ENCODE peak calls at places on chromosomes 5 and 9, in seven cellular contexts. H is heart right ventricle, D is breast epithelium, X is spleen, C is aorta, Z is colonic mucosa, R is GM23248. B is an unnamed sample.
A peak's percentile ranks its signal among the peaks of the same experiment; 100 is the strongest.

GRCh38 chr9:77533678-77534077 is 114.4 kb downstream of the GNA14 start:
- DNase-seq in H (no peak), D (no peak), X (no peak), C (no peak), Z (peak; percentile 69), R (no peak), B (no peak)

GRCh38 chr5:149166128-149166527 is 24.8 kb downstream of the ABLIM3 start:
- DNase-seq in H (no peak), D (no peak), X (no peak), C (peak; percentile 44), Z (no peak), R (peak; percentile 88), B (no peak)

GRCh38 chr5:39376293-39376714 is 12.0 kb upstream of the C9 start:
- DNase-seq in H (peak; percentile 48), D (no peak), X (no peak), C (no peak), Z (peak; percentile 65), R (peak; percentile 72), B (no peak)

GRCh38 chr5:139514486-139514856 is 31.9 kb upstream of the STING1 start:
- DNase-seq in H (no peak), D (no peak), X (no peak), C (no peak), Z (no peak), R (no peak), B (no peak)

GRCh38 chr9:89687216-89687615 is 82.4 kb downstream of the GADD45G start:
- DNase-seq in H (no peak), D (no peak), X (no peak), C (no peak), Z (no peak), R (no peak), B (no peak)

GRCh38 chr5:10668697-10669096 is 92.3 kb downstream of the DAP start:
- DNase-seq in H (no peak), D (no peak), X (no peak), C (no peak), Z (no peak), R (peak; percentile 28), B (no peak)

GRCh38 chr5:107820339-107820880 is 149.7 kb upstream of the EFNA5 start:
- DNase-seq in H (no peak), D (no peak), X (no peak), C (no peak), Z (no peak), R (peak; percentile 48), B (no peak)

GRCh38 chr9:112852741-112853505 is 37.8 kb downstream of the SLC46A2 start:
- DNase-seq in H (no peak), D (no peak), X (no peak), C (no peak), Z (no peak), R (no peak), B (no peak)

GRCh38 chr5:12343543-12343942 is 439.3 kb upstream of the CTNND2 start:
- DNase-seq in H (no peak), D (no peak), X (no peak), C (no peak), Z (no peak), R (no peak), B (no peak)

GRCh38 chr5:40550481-40550880 is 129.2 kb upstream of the PTGER4 start:
- DNase-seq in H (no peak), D (no peak), X (no peak), C (no peak), Z (no peak), R (no peak), B (no peak)

GRCh38 chr5:3301316-3301715 is 294.3 kb upstream of the IRX1 start:
- DNase-seq in H (no peak), D (no peak), X (no peak), C (no peak), Z (no peak), R (no peak), B (no peak)

GRCh38 chr5:163571755-163572154 is 66.3 kb downstream of the MAT2B start:
- DNase-seq in H (no peak), D (no peak), X (no peak), C (no peak), Z (no peak), R (peak; percentile 77), B (no peak)

GRCh38 chr9:86277072-86277471 is 5.3 kb downstream of the ISCA1 start:
- DNase-seq in H (no peak), D (no peak), X (no peak), C (no peak), Z (no peak), R (no peak), B (no peak)

GRCh38 chr9:34375901-34376595 is 650 bp downstream of the MYORG start:
- DNase-seq in H (peak; percentile 55), D (no peak), X (peak; percentile 91), C (peak; percentile 62), Z (peak; percentile 70), R (peak; percentile 22), B (no peak)

GRCh38 chr5:39176740-39177628 is 42.4 kb downstream of the FYB1 start:
- DNase-seq in H (no peak), D (no peak), X (no peak), C (no peak), Z (no peak), R (no peak), B (no peak)

GRCh38 chr5:8773091-8773615 is 772.7 kb downstream of the SEMA5A start:
- DNase-seq in H (no peak), D (no peak), X (no peak), C (no peak), Z (no peak), R (peak; percentile 76), B (no peak)

GRCh38 chr5:141615991-141616715 is 2.6 kb downstream of the DIAPH1 start:
- DNase-seq in H (no peak), D (no peak), X (no peak), C (no peak), Z (no peak), R (no peak), B (no peak)

GRCh38 chr9:13367784-13368183 is 88.3 kb upstream of the MPDZ start:
- DNase-seq in H (no peak), D (no peak), X (no peak), C (no peak), Z (no peak), R (no peak), B (no peak)

GRCh38 chr5:157750320-157750719 is 6.8 kb downstream of the LSM11 start:
- DNase-seq in H (no peak), D (no peak), X (no peak), C (no peak), Z (no peak), R (peak; percentile 54), B (no peak)

GRCh38 chr9:98740226-98740881 is 31.6 kb upstream of the GABBR2 start:
- DNase-seq in H (no peak), D (no peak), X (peak; percentile 47), C (no peak), Z (no peak), R (no peak), B (no peak)

GRCh38 chr5:157744055-157745011 is 821 bp downstream of the LSM11 start:
- DNase-seq in H (peak; percentile 13), D (no peak), X (peak; percentile 90), C (peak; percentile 61), Z (no peak), R (peak; percentile 50), B (no peak)

GRCh38 chr5:57720656-57721055 is 238.0 kb upstream of the ACTBL2 start:
- DNase-seq in H (no peak), D (no peak), X (no peak), C (no peak), Z (no peak), R (no peak), B (no peak)

GRCh38 chr9:73200694-73201432 is 49.2 kb downstream of the ANXA1 start:
- DNase-seq in H (no peak), D (no peak), X (no peak), C (no peak), Z (no peak), R (peak; percentile 54), B (no peak)

GRCh38 chr5:142006363-142007236 is 6.2 kb downstream of the GNPDA1 start:
- DNase-seq in H (no peak), D (no peak), X (no peak), C (no peak), Z (no peak), R (no peak), B (no peak)

GRCh38 chr9:13181652-13182051 is 97.8 kb downstream of the MPDZ start:
- DNase-seq in H (no peak), D (peak; percentile 53), X (no peak), C (no peak), Z (no peak), R (peak; percentile 1), B (no peak)

GRCh38 chr9:35675732-35676392 is 2.1 kb downstream of the CA9 start:
- DNase-seq in H (peak; percentile 49), D (no peak), X (peak; percentile 82), C (peak; percentile 62), Z (peak; percentile 57), R (peak; percentile 43), B (no peak)

GRCh38 chr9:136011376-136011702 is 50.2 kb upstream of the UBAC1 start:
- DNase-seq in H (no peak), D (no peak), X (peak; percentile 72), C (peak; percentile 40), Z (no peak), R (no peak), B (no peak)
- H3K4me1 ChIP-seq in H (peaks cover 60% of the 10 kb centered on the region), D (no peaks in the 10 kb centered on the region), X (peaks cover 89% of the 10 kb centered on the region), C (no peaks in the 10 kb centered on the region), Z (no peaks in the 10 kb centered on the region), R (peaks cover 6% of the 10 kb centered on the region), B (peaks cover 23% of the 10 kb centered on the region)

GRCh38 chr9:91156451-91157234 is 205.1 kb downstream of the AUH start:
- DNase-seq in H (no peak), D (no peak), X (no peak), C (no peak), Z (peak; percentile 69), R (peak; percentile 37), B (no peak)

GRCh38 chr9:91155746-91156145 is 206.0 kb downstream of the AUH start:
- DNase-seq in H (no peak), D (no peak), X (no peak), C (no peak), Z (no peak), R (no peak), B (no peak)

GRCh38 chr9:91157891-91158660 is 203.6 kb downstream of the AUH start:
- DNase-seq in H (no peak), D (no peak), X (no peak), C (no peak), Z (no peak), R (no peak), B (no peak)

GRCh38 chr9:91154686-91155085 is 207.0 kb downstream of the AUH start:
- DNase-seq in H (no peak), D (no peak), X (no peak), C (no peak), Z (no peak), R (no peak), B (no peak)

GRCh38 chr9:91155181-91155580 is 206.5 kb downstream of the AUH start:
- DNase-seq in H (no peak), D (no peak), X (no peak), C (no peak), Z (no peak), R (no peak), B (no peak)
- H3K27ac ChIP-seq in H (no peak overlapping the region), D (no peak overlapping the region), X (no peak overlapping the region), C (no peak overlapping the region), Z (no peak overlapping the region), R (no peak overlapping the region), B (no peak overlapping the region)

GRCh38 chr5:94064025-94064424 is 322.6 kb upstream of the POU5F2 start:
- DNase-seq in H (no peak), D (no peak), X (no peak), C (no peak), Z (no peak), R (no peak), B (no peak)
- H3K9me3 ChIP-seq in H (peaks cover 24% of the 10 kb centered on the region), D (peaks cover 47% of the 10 kb centered on the region), X (peaks cover 70% of the 10 kb centered on the region), C (peaks cover 2% of the 10 kb centered on the region), Z (no peaks in the 10 kb centered on the region), R (peaks cover 8% of the 10 kb centered on the region), B (no peaks in the 10 kb centered on the region)

GRCh38 chr5:167554564-167555254 is 736.7 kb upstream of the WWC1 start:
- DNase-seq in H (no peak), D (no peak), X (no peak), C (no peak), Z (no peak), R (no peak), B (no peak)
- H3K4me1 ChIP-seq in H (no peaks in the 10 kb centered on the region), D (no peaks in the 10 kb centered on the region), X (no peaks in the 10 kb centered on the region), C (no peaks in the 10 kb centered on the region), Z (no peaks in the 10 kb centered on the region), R (no peaks in the 10 kb centered on the region), B (no peaks in the 10 kb centered on the region)